ENCODE peak calls at places on chromosomes 5 and 9, in ten cellular contexts. One of them, this sample, is unnamed.

GRCh38 chr9:136308262-136309053 is 4.6 kb upstream of the CCDC187 start:
- DNase-seq in choroid plexus epithelial cell: no peak
- DNase-seq in T-helper 9 cell: no peak
- DNase-seq in A172: no peak
- DNase-seq in mucosa of gallbladder: no peak
- DNase-seq in neural crest cell: no peak
- DNase-seq in RWPE1: no peak
- DNase-seq in NCI-H1436 treated with DMSO at 0.1 percent for 48 hours: no peak
- DNase-seq in astrocyte: no peak
- DNase-seq in keratinocyte: no peak
- DNase-seq in this sample: no peak

GRCh38 chr9:34717996-34718614 is 8.2 kb upstream of the CCL21 start:
- DNase-seq in choroid plexus epithelial cell: peak
- DNase-seq in T-helper 9 cell: no peak
- DNase-seq in A172: no peak
- DNase-seq in mucosa of gallbladder: no peak
- DNase-seq in neural crest cell: no peak
- DNase-seq in RWPE1: no peak
- DNase-seq in NCI-H1436 treated with DMSO at 0.1 percent for 48 hours: no peak
- DNase-seq in astrocyte: no peak
- DNase-seq in keratinocyte: no peak
- DNase-seq in this sample: no peak

GRCh38 chr9:127877566-127877998 is at the start of gene AK1:
- DNase-seq in choroid plexus epithelial cell: peak
- DNase-seq in T-helper 9 cell: no peak
- DNase-seq in A172: no peak
- DNase-seq in mucosa of gallbladder: peak
- DNase-seq in neural crest cell: peak
- DNase-seq in RWPE1: peak
- DNase-seq in NCI-H1436 treated with DMSO at 0.1 percent for 48 hours: no peak
- DNase-seq in astrocyte: no peak
- DNase-seq in keratinocyte: no peak
- DNase-seq in this sample: no peak

GRCh38 chr5:92641031-92641962 is 939.7 kb downstream of the NR2F1-AS1 start:
- DNase-seq in choroid plexus epithelial cell: peak
- DNase-seq in T-helper 9 cell: no peak
- DNase-seq in A172: peak
- DNase-seq in mucosa of gallbladder: peak
- DNase-seq in neural crest cell: no peak
- DNase-seq in RWPE1: peak
- DNase-seq in NCI-H1436 treated with DMSO at 0.1 percent for 48 hours: no peak
- DNase-seq in astrocyte: peak
- DNase-seq in keratinocyte: no peak
- DNase-seq in this sample: no peak

GRCh38 chr9:126705767-126706697 is 92.3 kb downstream of the LMX1B start:
- DNase-seq in choroid plexus epithelial cell: peak
- DNase-seq in T-helper 9 cell: peak
- DNase-seq in A172: peak
- DNase-seq in mucosa of gallbladder: peak
- DNase-seq in neural crest cell: peak
- DNase-seq in RWPE1: peak
- DNase-seq in NCI-H1436 treated with DMSO at 0.1 percent for 48 hours: no peak
- DNase-seq in astrocyte: no peak
- DNase-seq in keratinocyte: no peak
- DNase-seq in this sample: peak

GRCh38 chr9:38388283-38389223 is 3.9 kb upstream of the ALDH1B1 start:
- DNase-seq in choroid plexus epithelial cell: peak
- DNase-seq in T-helper 9 cell: no peak
- DNase-seq in A172: no peak
- DNase-seq in mucosa of gallbladder: peak
- DNase-seq in neural crest cell: no peak
- DNase-seq in RWPE1: no peak
- DNase-seq in NCI-H1436 treated with DMSO at 0.1 percent for 48 hours: no peak
- DNase-seq in astrocyte: peak
- DNase-seq in keratinocyte: no peak
- DNase-seq in this sample: no peak

GRCh38 chr9:87002517-87002916 is 55.2 kb upstream of the GAS1 start:
- DNase-seq in choroid plexus epithelial cell: no peak
- DNase-seq in T-helper 9 cell: no peak
- DNase-seq in A172: no peak
- DNase-seq in mucosa of gallbladder: no peak
- DNase-seq in neural crest cell: no peak
- DNase-seq in RWPE1: no peak
- DNase-seq in NCI-H1436 treated with DMSO at 0.1 percent for 48 hours: no peak
- DNase-seq in astrocyte: no peak
- DNase-seq in keratinocyte: no peak
- DNase-seq in this sample: no peak

GRCh38 chr9:19994296-19994695 is 205.5 kb upstream of the SLC24A2 start:
- DNase-seq in choroid plexus epithelial cell: no peak
- DNase-seq in T-helper 9 cell: no peak
- DNase-seq in A172: peak
- DNase-seq in mucosa of gallbladder: no peak
- DNase-seq in neural crest cell: no peak
- DNase-seq in RWPE1: peak
- DNase-seq in NCI-H1436 treated with DMSO at 0.1 percent for 48 hours: no peak
- DNase-seq in astrocyte: peak
- DNase-seq in keratinocyte: peak
- DNase-seq in this sample: no peak

GRCh38 chr5:72453260-72453775 is 53.9 kb downstream of the ZNF366 start:
- DNase-seq in choroid plexus epithelial cell: no peak
- DNase-seq in T-helper 9 cell: no peak
- DNase-seq in A172: no peak
- DNase-seq in mucosa of gallbladder: no peak
- DNase-seq in neural crest cell: no peak
- DNase-seq in RWPE1: no peak
- DNase-seq in NCI-H1436 treated with DMSO at 0.1 percent for 48 hours: no peak
- DNase-seq in astrocyte: no peak
- DNase-seq in keratinocyte: no peak
- DNase-seq in this sample: no peak

GRCh38 chr5:125592856-125593255 is 830.4 kb upstream of the GRAMD2B start:
- DNase-seq in choroid plexus epithelial cell: no peak
- DNase-seq in T-helper 9 cell: no peak
- DNase-seq in A172: no peak
- DNase-seq in mucosa of gallbladder: no peak
- DNase-seq in neural crest cell: no peak
- DNase-seq in RWPE1: no peak
- DNase-seq in NCI-H1436 treated with DMSO at 0.1 percent for 48 hours: no peak
- DNase-seq in astrocyte: no peak
- DNase-seq in keratinocyte: no peak
- DNase-seq in this sample: no peak

GRCh38 chr9:114000671-114001409 is 77.3 kb downstream of the AMBP start:
- DNase-seq in choroid plexus epithelial cell: no peak
- DNase-seq in T-helper 9 cell: no peak
- DNase-seq in A172: no peak
- DNase-seq in mucosa of gallbladder: peak
- DNase-seq in neural crest cell: no peak
- DNase-seq in RWPE1: no peak
- DNase-seq in NCI-H1436 treated with DMSO at 0.1 percent for 48 hours: no peak
- DNase-seq in astrocyte: peak
- DNase-seq in keratinocyte: no peak
- DNase-seq in this sample: peak

This sample was measured in natural killer cell.